ENCODE peak calls at places on chromosome 13, in nine cellular contexts. I, K, N, A, R, T, H, C and Y are unnamed samples.

GRCh38 chr13:97429681-97430081 is 4.3 kb upstream of the RAP2A start:
- DNase-seq in H (no peak), T (no peak), R (no peak), K (no peak), A (no peak), C (no peak), N (no peak), I (no peak), Y (no peak)

GRCh38 chr13:34246511-34246910 is 428.6 kb downstream of the RFC3 start:
- DNase-seq in C (no peak), I (peak), K (no peak), N (no peak), H (no peak), T (no peak), A (peak), R (no peak), Y (no peak)

GRCh38 chr13:22744688-22745452 is 435.9 kb upstream of the SGCG start:
- DNase-seq in R (no peak), I (no peak), H (no peak), C (no peak), K (no peak), N (no peak), T (no peak), A (no peak), Y (no peak)

GRCh38 chr13:79492313-79492798 is 11.4 kb downstream of the NDFIP2 start:
- DNase-seq in R (no peak), C (no peak), H (no peak), K (no peak), T (no peak), I (no peak), N (no peak), A (no peak), Y (no peak)

GRCh38 chr13:43564941-43565340 is 221.8 kb downstream of the ENOX1 start:
- DNase-seq in N (no peak), K (no peak), H (no peak), I (no peak), R (no peak), A (no peak), T (no peak), C (no peak), Y (no peak)

GRCh38 chr13:27349458-27349857 is 75.0 kb upstream of the GTF3A start:
- DNase-seq in A (no peak), I (no peak), R (no peak), T (no peak), C (no peak), K (no peak), N (no peak), H (no peak), Y (no peak)

GRCh38 chr13:113834496-113835200 is 29.2 kb downstream of the GAS6 start:
- DNase-seq in C (no peak), H (no peak), R (no peak), K (no peak), A (no peak), T (peak), I (no peak), N (no peak), Y (peak)

GRCh38 chr13:90545070-90545840 is 802.2 kb upstream of the MIR17HG start:
- DNase-seq in R (no peak), C (no peak), A (no peak), T (no peak), K (no peak), I (peak), H (no peak), N (no peak), Y (no peak)

GRCh38 chr13:37357548-37357947 is 241.0 kb downstream of the POSTN start:
- DNase-seq in N (no peak), C (no peak), A (no peak), R (no peak), T (no peak), I (no peak), K (no peak), H (no peak), Y (no peak)

GRCh38 chr13:40971321-40971720 is 47.8 kb downstream of the ELF1 start:
- DNase-seq in I (no peak), N (no peak), R (no peak), K (no peak), H (no peak), C (no peak), T (no peak), A (no peak), Y (no peak)

GRCh38 chr13:22432690-22433089 is 748.1 kb upstream of the SGCG start:
- DNase-seq in N (no peak), I (no peak), H (no peak), R (no peak), T (no peak), K (no peak), A (no peak), C (no peak), Y (no peak)

GRCh38 chr13:60334310-60334709 is 62.7 kb upstream of the TDRD3 start:
- DNase-seq in I (no peak), C (no peak), K (no peak), H (no peak), R (no peak), N (no peak), T (no peak), A (peak), Y (no peak)

GRCh38 chr13:87129602-87130300 is 541.4 kb upstream of the SLITRK5 start:
- DNase-seq in N (no peak), H (no peak), C (no peak), T (no peak), R (no peak), K (no peak), I (peak), A (no peak), Y (no peak)

GRCh38 chr13:33080962-33081655 is 64.9 kb downstream of the KL start:
- DNase-seq in R (no peak), N (no peak), K (no peak), T (no peak), I (no peak), C (no peak), A (peak), H (no peak), Y (no peak)

GRCh38 chr13:47114030-47114429 is 217.2 kb upstream of the HTR2A start:
- DNase-seq in A (no peak), T (no peak), K (no peak), R (no peak), C (no peak), H (peak), N (no peak), I (peak), Y (no peak)

GRCh38 chr13:97161832-97162231 is 60.3 kb upstream of the MBNL2 start:
- DNase-seq in I (no peak), N (no peak), H (no peak), T (no peak), K (no peak), C (no peak), R (no peak), A (no peak), Y (no peak)

GRCh38 chr13:21683034-21683733 is 12.3 kb downstream of the FGF9 start:
- DNase-seq in C (no peak), T (no peak), I (peak), N (no peak), A (no peak), R (no peak), H (no peak), K (no peak), Y (no peak)

GRCh38 chr13:35927554-35927953 is 203.6 kb downstream of the DCLK1 start:
- DNase-seq in N (no peak), K (no peak), T (peak), H (no peak), C (no peak), R (no peak), I (peak), A (peak), Y (no peak)

GRCh38 chr13:29861694-29862110 is 11.3 kb upstream of the UBL3 start:
- DNase-seq in I (no peak), K (no peak), H (no peak), C (no peak), A (no peak), T (no peak), R (no peak), N (no peak), Y (no peak)

GRCh38 chr13:83546476-83546875 is 335.8 kb downstream of the SLITRK1 start:
- DNase-seq in N (no peak), T (no peak), K (no peak), A (no peak), R (no peak), C (no peak), H (no peak), I (no peak), Y (no peak)

GRCh38 chr13:41610426-41610825 is 153.1 kb downstream of the RGCC start:
- DNase-seq in R (no peak), A (peak), K (no peak), I (peak), N (no peak), H (no peak), T (no peak), C (no peak), Y (peak)

GRCh38 chr13:57409121-57409520 is 222.4 kb upstream of the PCDH17 start:
- DNase-seq in N (no peak), R (peak), I (no peak), K (no peak), C (no peak), H (peak), T (no peak), A (no peak), Y (no peak)

GRCh38 chr13:72145383-72145782 is 278.4 kb upstream of the DACH1 start:
- DNase-seq in A (no peak), C (no peak), H (no peak), R (no peak), I (no peak), T (no peak), K (no peak), N (no peak), Y (no peak)

GRCh38 chr13:24135674-24136300 is 24.7 kb upstream of the SPATA13 start:
- DNase-seq in C (no peak), R (no peak), H (no peak), N (no peak), A (no peak), K (no peak), I (no peak), T (no peak), Y (no peak)

GRCh38 chr13:38688674-38689073 is 1.8 kb downstream of the FREM2 start:
- DNase-seq in I (no peak), R (no peak), H (no peak), A (no peak), K (peak), T (no peak), N (no peak), C (no peak), Y (no peak)

GRCh38 chr13:67296511-67296910 is 66.4 kb upstream of the PCDH9 start:
- DNase-seq in K (no peak), H (no peak), A (no peak), C (no peak), N (no peak), T (no peak), R (no peak), I (no peak), Y (no peak)

GRCh38 chr13:20197361-20197834 is 4.7 kb upstream of the GJB2 start:
- DNase-seq in T (no peak), C (no peak), K (no peak), N (no peak), A (peak), I (peak), H (peak), R (peak), Y (no peak)

DNA sequence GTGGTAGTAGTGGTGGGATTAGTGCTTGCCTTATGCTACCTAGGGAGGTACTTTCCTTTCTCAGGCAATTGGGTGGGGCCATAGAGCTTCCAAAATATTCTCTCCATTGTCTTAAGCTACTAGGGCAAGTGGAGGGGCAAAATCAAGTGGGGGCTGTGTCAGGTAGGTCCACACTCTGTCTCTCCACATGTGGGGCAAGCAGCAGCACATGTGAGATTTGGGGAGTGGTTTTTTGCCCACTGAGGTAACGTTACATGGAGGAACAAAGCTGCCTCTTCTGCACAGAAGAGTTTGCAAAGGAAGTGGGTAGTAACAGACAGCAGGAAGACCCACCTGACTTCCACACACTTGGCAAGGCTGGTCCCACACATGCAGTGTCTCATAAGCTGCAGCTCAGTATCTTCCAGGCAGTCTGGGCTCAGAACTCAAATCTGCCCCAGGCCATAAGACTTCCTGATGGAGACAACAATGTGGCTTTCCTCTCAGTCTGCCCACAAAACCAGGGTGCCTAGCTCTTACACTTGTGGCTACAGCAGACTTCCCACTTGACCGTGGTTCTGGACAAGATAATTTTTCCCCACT is 1581.5 kb upstream of the PCDH20 start:
- DNase-seq in N (no peak), R (no peak), C (no peak), A (no peak), T (no peak), I (no peak), H (no peak), K (no peak), Y (no peak)
- H3K27ac ChIP-seq in N (no peak), R (no peak), C (no peak), A (no peak), T (no peak), I (no peak), H (no peak), K (no peak), Y (no peak)

DNA sequence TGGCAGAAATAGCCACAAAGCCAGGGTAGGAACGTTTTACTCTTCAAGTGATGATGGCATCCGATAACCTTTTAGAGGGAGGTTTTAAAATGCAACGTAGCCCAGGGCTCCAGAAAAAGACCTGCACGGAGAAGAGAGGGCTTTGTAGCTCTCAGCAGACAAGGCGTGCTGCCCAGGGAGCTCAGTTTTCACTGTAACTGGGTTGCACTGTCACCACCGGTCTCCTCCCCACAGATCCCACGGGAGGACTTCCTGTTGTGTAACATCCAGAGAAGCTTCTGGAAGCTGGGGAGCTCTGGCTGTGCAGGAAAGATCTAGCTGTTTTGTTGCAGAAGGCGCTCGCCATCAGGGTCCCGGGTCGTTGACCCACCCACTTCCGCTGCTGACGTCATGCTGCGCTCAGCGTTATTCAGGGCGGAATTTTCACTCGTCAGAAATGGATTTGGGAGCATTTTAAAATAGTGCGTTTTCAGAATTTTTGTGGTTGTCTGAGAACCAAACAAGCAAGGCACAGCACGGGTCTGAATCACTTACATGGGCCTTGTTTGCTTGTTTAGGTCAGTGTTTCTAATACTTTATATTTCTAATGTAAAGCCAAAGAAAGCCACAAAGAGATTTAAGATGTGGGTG is 50.8 kb downstream of the ATP11A start:
- DNase-seq in T (peak), I (no peak), C (no peak), A (peak), N (no peak), K (peak), H (no peak), R (peak), Y (peak)
- H3K27ac ChIP-seq in T (peak), I (no peak), C (peak), A (no peak), N (peak), K (peak), H (no peak), R (peak), Y (peak)

GRCh38 chr13:110319397-110319773 is 12.3 kb downstream of the COL4A2 start:
- DNase-seq in I (no peak), K (no peak), R (no peak), C (no peak), N (no peak), T (no peak), A (no peak), H (no peak), Y (no peak)

GRCh38 chr13:110322126-110322827 is 15.2 kb downstream of the COL4A2 start:
- DNase-seq in T (no peak), I (no peak), H (no peak), N (no peak), A (no peak), K (no peak), C (no peak), R (no peak), Y (no peak)

GRCh38 chr13:110318920-110319319 is 11.8 kb downstream of the COL4A2 start:
- DNase-seq in H (no peak), N (no peak), A (no peak), I (no peak), C (no peak), K (no peak), T (no peak), R (no peak), Y (no peak)

GRCh38 chr13:110319774-110320509 is 12.9 kb downstream of the COL4A2 start:
- DNase-seq in H (no peak), N (no peak), I (peak), R (no peak), K (peak), C (no peak), A (peak), T (no peak), Y (no peak)

GRCh38 chr13:110320645-110321044 is 13.6 kb downstream of the COL4A2 start:
- DNase-seq in R (no peak), A (no peak), C (no peak), K (no peak), T (no peak), I (no peak), N (no peak), H (no peak), Y (no peak)
- H3K27ac ChIP-seq in R (no peak), A (peak), C (peak), K (peak), T (no peak), I (peak), N (no peak), H (no peak), Y (peak)

GRCh38 chr13:49653478-49653877 is 25.2 kb downstream of the ARL11 start:
- DNase-seq in K (no peak), A (no peak), I (no peak), N (no peak), H (no peak), R (no peak), T (no peak), C (no peak), Y (no peak)
- H3K27ac ChIP-seq in K (no peak), A (no peak), I (no peak), N (no peak), H (no peak), R (no peak), T (no peak), C (no peak), Y (no peak)

DNA sequence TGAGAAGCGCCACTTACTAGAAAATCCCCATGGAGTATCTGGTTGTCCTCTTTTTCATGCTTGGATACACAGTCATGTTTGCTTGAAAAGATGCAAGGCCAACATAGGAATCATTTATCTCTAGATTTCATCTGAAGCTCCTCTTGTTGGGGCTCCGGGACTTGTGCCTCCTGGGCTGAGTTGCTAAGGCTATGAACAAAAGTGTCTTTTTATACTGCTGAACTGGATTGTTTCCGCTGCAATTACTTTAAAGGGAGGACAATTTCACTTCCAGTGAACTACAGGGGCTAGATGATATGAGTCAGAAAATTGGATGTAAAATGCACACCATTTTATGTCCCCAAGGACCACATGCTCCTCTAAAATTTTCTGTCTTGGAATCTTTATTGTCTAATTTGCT is 114.2 kb downstream of the TNFSF13B start:
- DNase-seq in H (no peak), R (no peak), A (no peak), T (no peak), C (no peak), K (no peak), N (no peak), I (no peak), Y (no peak)
- H3K27ac ChIP-seq in H (no peak), R (no peak), A (no peak), T (no peak), C (no peak), K (no peak), N (no peak), I (no peak), Y (no peak)